ENCODE peak calls at places on chromosomes 1 and 21, in four cellular contexts. J is AG10803; O is CD8-positive, alpha-beta T cell; F is H1. M is an unnamed sample.

GRCh38 chr1:116808476-116809180 is 54.4 kb downstream of the CD2 start:
- DNase-seq in J (peak), F (no peak), O (peak), M (no peak)

GRCh38 chr1:51897699-51898031 is 19.1 kb upstream of the NRDC start:
- DNase-seq in J (peak), O (no peak), F (no peak), M (no peak)

GRCh38 chr1:25524568-25525359 is 18.6 kb upstream of the LDLRAP1 start:
- DNase-seq in F (no peak), O (no peak), J (no peak), M (no peak)

GRCh38 chr1:59025201-59025600 is 241.4 kb upstream of the JUN start:
- DNase-seq in O (no peak), J (peak), F (no peak), M (no peak)

GRCh38 chr1:210792703-210793102 is 341.2 kb downstream of the KCNH1 start:
- DNase-seq in J (peak), O (no peak), F (no peak), M (no peak)

GRCh38 chr1:935751-936231 is 12.1 kb downstream of the SAMD11 start:
- DNase-seq in F (no peak), O (no peak), J (no peak), M (no peak)

GRCh38 chr1:56397811-56398231 is 181.5 kb downstream of the PLPP3 start:
- DNase-seq in F (no peak), O (no peak), J (peak), M (no peak)

GRCh38 chr21:40049031-40049958 is 182.1 kb downstream of the PCP4 start:
- DNase-seq in O (no peak), F (no peak), J (peak), M (no peak)

GRCh38 chr1:96634863-96635262 is 86.7 kb upstream of the PTBP2 start:
- DNase-seq in J (no peak), F (no peak), O (no peak), M (no peak)

GRCh38 chr1:203342192-203342940 is 8.6 kb downstream of the FMOD start:
- DNase-seq in J (peak), O (peak), F (no peak), M (peak)

GRCh38 chr1:196477262-196477661 is 131.0 kb downstream of the KCNT2 start:
- DNase-seq in O (no peak), F (no peak), J (no peak), M (no peak)

GRCh38 chr1:85202092-85202863 is 1.5 kb upstream of the SYDE2 start:
- DNase-seq in F (no peak), O (no peak), J (no peak), M (no peak)

GRCh38 chr1:226121587-226122400 is 59.3 kb downstream of the H3-3A start:
- DNase-seq in O (peak), J (no peak), F (no peak), M (no peak)

GRCh38 chr1:28028873-28029654 is 59.3 kb downstream of the EYA3 start:
- DNase-seq in F (no peak), J (peak), O (no peak), M (no peak)

GRCh38 chr1:239456788-239457187 is 70.4 kb downstream of the CHRM3 start:
- DNase-seq in J (no peak), F (no peak), O (no peak), M (no peak)

GRCh38 chr1:228490120-228491078 is 3.2 kb downstream of the RNF187 start:
- DNase-seq in J (peak), O (no peak), F (no peak), M (no peak)

GRCh38 chr21:43585924-43586411 is 73.3 kb downstream of the HSF2BP start:
- DNase-seq in J (peak), F (no peak), O (no peak), M (peak)

GRCh38 chr1:21577324-21577723 is 68.1 kb downstream of the ALPL start:
- DNase-seq in F (no peak), J (no peak), O (no peak), M (no peak)

GRCh38 chr1:229093546-229094336 is 177.2 kb upstream of the RAB4A start:
- DNase-seq in F (peak), O (no peak), J (no peak), M (peak)

GRCh38 chr1:85576642-85577420 is 3.7 kb upstream of the CCN1 start:
- DNase-seq in F (no peak), J (peak), O (peak), M (no peak)

GRCh38 chr1:202133989-202134388 is 10.5 kb downstream of the ARL8A start:
- DNase-seq in O (no peak), J (no peak), F (no peak), M (no peak)

GRCh38 chr1:90925928-90926869 is 95.6 kb downstream of the ZNF644 start:
- DNase-seq in F (peak), O (no peak), J (peak), M (no peak)

GRCh38 chr1:15354580-15354965 is 55.1 kb upstream of the EFHD2 start:
- DNase-seq in J (peak), O (no peak), F (no peak), M (no peak)

GRCh38 chr1:24551910-24552571 is 3.8 kb upstream of the NCMAP start:
- DNase-seq in J (peak), F (no peak), O (no peak), M (no peak)

GRCh38 chr1:21705303-21705980 is 36.3 kb upstream of the RAP1GAP start:
- DNase-seq in F (no peak), J (no peak), O (no peak), M (no peak)

GRCh38 chr1:84141177-84142003 is 2.7 kb upstream of the PRKACB start:
- DNase-seq in J (no peak), F (no peak), O (no peak), M (no peak)

GRCh38 chr1:44700573-44700972 is 26.1 kb downstream of the ARMH1 start:
- DNase-seq in J (no peak), F (no peak), O (no peak), M (no peak)

GRCh38 chr1:162159515-162159914 is 90.0 kb downstream of the NOS1AP start:
- DNase-seq in F (no peak), O (no peak), J (no peak), M (no peak)

GRCh38 chr21:16455978-16456377 is 726.2 kb downstream of the USP25 start:
- DNase-seq in O (no peak), J (peak), F (no peak), M (no peak)

GRCh38 chr21:16169102-16169511 is 439.3 kb downstream of the USP25 start:
- DNase-seq in J (peak), F (no peak), O (no peak), M (no peak)

GRCh38 chr1:101235241-101235695 is 1.6 kb upstream of the S1PR1 start:
- DNase-seq in J (no peak), F (no peak), O (peak), M (no peak)

GRCh38 chr1:5509664-5510452 is 482.4 kb downstream of the NPHP4 start:
- DNase-seq in J (peak), O (peak), F (peak), M (no peak)